ENCODE peak calls at places on chromosomes 13 and 19, in eight cellular contexts. T is caudate nucleus; I is spleen; W is CD4-positive, alpha-beta T cell; U is AG04450; P is naive thymus-derived CD4-positive, alpha-beta T cell; G is aorta; C is heart right ventricle. B is an unnamed sample.

GRCh38 chr13:114145256-114145655 is 12.8 kb upstream of the RASA3 start:
- DNase-seq in T (no peak), I (no peak), W (no peak), U (no peak), P (no peak), G (no peak), C (no peak), B (no peak)

GRCh38 chr19:46271488-46272197 is 25.2 kb upstream of the HIF3A start:
- DNase-seq in T (no peak), I (no peak), W (no peak), U (no peak), P (no peak), G (no peak), C (no peak), B (no peak)

GRCh38 chr13:36789730-36790129 is 29.3 kb upstream of the RFXAP start:
- DNase-seq in T (no peak), I (no peak), W (no peak), U (no peak), P (no peak), G (no peak), C (no peak), B (no peak)

GRCh38 chr13:113836917-113837553 is 26.8 kb downstream of the GAS6 start:
- DNase-seq in T (no peak), I (no peak), W (no peak), U (peak; percentile 62), P (no peak), G (peak; percentile 59), C (peak; percentile 80), B (no peak)

GRCh38 chr19:3360494-3361383 is 5.6 kb upstream of the NFIC start:
- DNase-seq in T (peak; percentile 22), I (peak; percentile 93), W (peak; percentile 63), U (no peak), P (peak; percentile 76), G (peak; percentile 84), C (peak; percentile 81), B (peak; percentile 51)

GRCh38 chr19:13996928-13997636 is 9.0 kb downstream of the RFX1 start:
- DNase-seq in T (no peak), I (peak; percentile 56), W (no peak), U (no peak), P (no peak), G (peak; percentile 33), C (no peak), B (no peak)

GRCh38 chr13:23969672-23970071 is 72.4 kb upstream of the C1QTNF9B start:
- DNase-seq in T (no peak), I (no peak), W (no peak), U (no peak), P (no peak), G (no peak), C (no peak), B (no peak)

GRCh38 chr13:97976551-97977375 is 23.3 kb downstream of the IPO5 start:
- DNase-seq in T (no peak), I (peak; percentile 90), W (no peak), U (no peak), P (peak; percentile 20), G (peak; percentile 47), C (peak; percentile 7), B (peak; percentile 90)

GRCh38 chr19:14368011-14368513 is 13.2 kb upstream of the ADGRE5 start:
- DNase-seq in T (no peak), I (no peak), W (no peak), U (no peak), P (peak; percentile 91), G (no peak), C (no peak), B (no peak)

GRCh38 chr19:17757125-17757524 is 5.8 kb downstream of the FCHO1 start:
- DNase-seq in T (peak; percentile 89), I (no peak), W (no peak), U (no peak), P (no peak), G (peak; percentile 64), C (peak; percentile 61), B (peak; percentile 86)

GRCh38 chr19:16366433-16367268 is 42.0 kb downstream of the KLF2 start:
- DNase-seq in T (no peak), I (peak; percentile 85), W (peak; percentile 37), U (no peak), P (peak; percentile 86), G (peak; percentile 54), C (no peak), B (no peak)

GRCh38 chr19:47471733-47472457 is at the start of gene SLC8A2:
- DNase-seq in T (no peak), I (no peak), W (peak; percentile 64), U (peak; percentile 54), P (peak; percentile 81), G (peak; percentile 85), C (peak; percentile 73), B (no peak)

GRCh38 chr19:44865196-44865767 is 19.2 kb downstream of the NECTIN2 start:
- DNase-seq in T (no peak), I (no peak), W (no peak), U (no peak), P (no peak), G (no peak), C (no peak), B (no peak)

GRCh38 chr13:79966039-79966438 is 374.9 kb downstream of the SPRY2 start:
- DNase-seq in T (no peak), I (no peak), W (no peak), U (no peak), P (no peak), G (no peak), C (no peak), B (no peak)

GRCh38 chr13:63408227-63409202 is 1992.9 kb upstream of the PCDH20 start:
- DNase-seq in T (no peak), I (no peak), W (no peak), U (no peak), P (no peak), G (no peak), C (no peak), B (no peak)

DNA sequence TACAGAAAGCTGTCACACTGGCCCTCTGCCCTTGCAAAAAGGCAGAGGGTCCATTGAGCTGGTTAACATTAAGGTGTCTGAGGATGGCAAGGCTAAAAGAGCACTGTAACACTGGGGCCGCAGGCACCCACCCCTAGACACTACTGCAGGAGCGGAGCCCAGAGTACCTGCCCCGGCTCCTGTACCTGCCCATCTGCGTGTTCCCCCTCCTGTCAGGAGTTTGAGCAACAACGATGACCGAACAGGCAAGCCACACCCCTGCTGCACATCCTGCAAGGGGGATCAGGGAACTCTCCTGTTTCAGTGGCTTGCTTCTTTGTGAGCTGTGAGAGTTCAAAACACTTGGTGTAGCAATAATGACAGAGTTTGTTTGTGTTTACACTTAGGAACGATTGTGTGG is 117.4 kb upstream of the STARD13 start:
- DNase-seq in T (no peak), I (no peak), W (no peak), U (no peak), P (no peak), G (no peak), C (no peak), B (no peak)
- H3K27ac ChIP-seq in T (no peak overlapping the region), I (no peak overlapping the region), W (no peak overlapping the region), U (no peak overlapping the region), P (no peak overlapping the region), G (no peak overlapping the region), C (no peak overlapping the region), B (no peak overlapping the region)

GRCh38 chr13:110308377-110309158 is 1.5 kb downstream of the COL4A2 start:
- DNase-seq in T (no peak), I (no peak), W (no peak), U (no peak), P (no peak), G (no peak), C (peak; percentile 63), B (no peak)
- H3K27ac ChIP-seq in T (peak overlapping the region; percentile 41), I (peak overlapping the region; percentile 86), W (no peak overlapping the region), U (peak overlapping the region; percentile 77), P (no peak overlapping the region), G (peak overlapping the region; percentile 91), C (peak overlapping the region; percentile 97), B (no peak overlapping the region)

GRCh38 chr19:51364200-51365106 is 1.7 kb downstream of the ETFB start:
- DNase-seq in T (no peak), I (no peak), W (no peak), U (no peak), P (no peak), G (no peak), C (no peak), B (peak; percentile 64)
- H3K27ac ChIP-seq in T (no peak overlapping the region), I (peak overlapping the region; percentile 19), W (no peak overlapping the region), U (no peak overlapping the region), P (no peak overlapping the region), G (no peak overlapping the region), C (peak overlapping the region; percentile 96), B (peak overlapping the region; percentile 60)

DNA sequence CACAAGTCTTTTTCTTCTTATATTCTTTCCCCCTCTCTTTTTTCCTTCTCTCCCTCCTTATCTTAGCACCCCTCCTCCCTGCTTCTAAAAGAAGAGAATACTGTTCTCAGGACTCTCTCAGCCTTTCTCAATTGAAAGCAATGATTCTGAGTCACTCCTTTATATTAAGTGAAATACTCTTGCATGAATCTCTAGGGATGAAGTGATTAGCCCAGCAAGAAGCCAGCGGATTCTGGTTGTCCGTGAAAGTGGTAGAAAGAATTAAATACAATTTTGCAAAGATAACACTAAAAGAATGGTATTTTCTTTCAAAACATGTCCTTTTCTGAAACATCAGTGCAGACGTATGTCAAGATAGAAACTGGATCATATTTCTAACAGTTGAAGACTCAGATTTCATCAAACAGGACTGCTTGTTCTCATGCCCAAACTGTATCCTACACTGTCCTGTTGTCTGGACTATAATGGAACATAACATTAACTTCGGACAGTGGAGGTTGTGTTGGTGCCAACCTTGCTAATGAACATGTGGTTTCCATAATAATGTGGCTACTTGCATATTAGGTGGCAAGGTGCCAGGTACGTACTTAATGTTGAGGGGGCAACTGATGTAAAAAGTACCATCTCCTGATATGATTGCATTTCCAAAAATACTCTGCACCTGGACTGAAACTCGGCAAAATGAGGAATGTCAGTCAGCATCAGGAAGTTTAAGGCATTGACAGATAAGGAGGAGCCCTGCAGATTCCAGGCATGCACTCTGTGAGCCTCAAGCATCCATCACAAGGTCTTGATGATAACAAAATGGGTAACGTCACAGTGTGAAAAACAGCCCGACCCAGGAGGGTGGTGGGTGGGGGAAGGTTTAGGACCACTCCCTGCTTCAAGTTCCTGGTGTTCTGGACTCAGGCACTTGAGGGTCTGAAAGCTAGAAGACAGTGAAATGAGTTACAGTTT is 357.2 kb downstream of the DLEU7 start:
- DNase-seq in T (no peak), I (no peak), W (no peak), U (no peak), P (no peak), G (no peak), C (no peak), B (no peak)
- H3K27ac ChIP-seq in T (no peak overlapping the region), I (no peak overlapping the region), W (no peak overlapping the region), U (no peak overlapping the region), P (no peak overlapping the region), G (no peak overlapping the region), C (no peak overlapping the region), B (no peak overlapping the region)

DNA sequence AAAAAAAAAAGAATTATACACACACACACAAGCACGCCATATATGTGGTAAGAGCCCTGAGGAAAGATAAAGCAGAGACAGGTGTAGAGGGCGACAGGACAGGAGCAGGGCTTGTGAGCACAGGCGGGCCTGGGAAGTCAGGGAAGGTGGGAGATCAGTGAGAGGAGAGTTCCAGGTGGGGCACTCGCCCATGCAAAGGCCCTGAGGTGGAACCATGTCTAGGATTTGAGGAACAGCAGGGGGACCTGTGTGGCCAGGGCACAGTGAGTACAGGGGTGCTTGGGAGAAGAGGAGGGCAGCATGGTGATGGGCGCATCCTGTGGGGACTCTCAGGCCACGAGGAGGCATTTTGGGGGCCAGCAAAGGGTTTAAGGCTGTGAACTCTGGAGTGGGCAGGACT is 32.5 kb upstream of the NCCRP1 start:
- DNase-seq in T (no peak), I (no peak), W (no peak), U (no peak), P (no peak), G (no peak), C (no peak), B (no peak)
- H3K27ac ChIP-seq in T (no peak overlapping the region), I (no peak overlapping the region), W (no peak overlapping the region), U (no peak overlapping the region), P (no peak overlapping the region), G (no peak overlapping the region), C (no peak overlapping the region), B (no peak overlapping the region)

B was measured in substantia nigra.